ENCODE peak calls at places on chromosomes 3 and 15, in eight cellular contexts. C is naive thymus-derived CD4-positive, alpha-beta T cell; S is foreskin keratinocyte; F is Right ventricle myocardium superior; A is stimulated activated naive B cell treated with anti-CD40 and anti-IgM and Interleukin-4, amounts not matched to agents 10 μg/mL and 1 μg/mL and 100 μg/mL, for 72 hours; R is left ventricle myocardium superior; B is aorta; O is Right ventricle myocardium inferior. E is an unnamed sample.

GRCh38 chr3:13581485-13582365 is 32.8 kb downstream of the FBLN2 start:
- ATAC-seq in C (no peak), S (no peak), F (peak), A (no peak), R (peak), B (no peak), O (peak), E (no peak)

GRCh38 chr3:52195823-52196331 is 2.1 kb upstream of the ALAS1 start:
- ATAC-seq in C (no peak), S (no peak), F (peak), A (no peak), R (peak), B (peak), O (peak), E (no peak)

GRCh38 chr3:45145223-45145622 is 955 bp downstream of the CDCP1 start:
- ATAC-seq in C (no peak), S (peak), F (no peak), A (no peak), R (no peak), B (no peak), O (no peak), E (no peak)

GRCh38 chr15:43735402-43735801 is 10.8 kb upstream of the PDIA3 start:
- ATAC-seq in C (no peak), S (no peak), F (no peak), A (no peak), R (no peak), B (no peak), O (no peak), E (peak)

GRCh38 chr15:32029409-32029861 is 880 bp upstream of the CHRNA7 start:
- ATAC-seq in C (peak), S (peak), F (peak), A (no peak), R (peak), B (peak), O (peak), E (no peak)

GRCh38 chr3:31241533-31241932 is 291.2 kb upstream of the STT3B start:
- ATAC-seq in C (no peak), S (no peak), F (no peak), A (peak), R (no peak), B (no peak), O (no peak), E (no peak)

GRCh38 chr3:56890448-56891083 is 88.8 kb upstream of the ARHGEF3 start:
- ATAC-seq in C (peak), S (no peak), F (no peak), A (no peak), R (no peak), B (no peak), O (no peak), E (no peak)

GRCh38 chr15:39511000-39511914 is 69.6 kb upstream of the THBS1 start:
- ATAC-seq in C (no peak), S (peak), F (peak), A (no peak), R (peak), B (peak), O (peak), E (no peak)

GRCh38 chr3:66272016-66272415 is 51.2 kb downstream of the SLC25A26 start:
- ATAC-seq in C (no peak), S (no peak), F (no peak), A (no peak), R (no peak), B (no peak), O (no peak), E (no peak)

GRCh38 chr3:177338697-177339219 is 141.5 kb upstream of the TBL1XR1 start:
- ATAC-seq in C (peak), S (no peak), F (peak), A (no peak), R (peak), B (peak), O (peak), E (peak)

GRCh38 chr3:45958333-45958791 is 15.1 kb downstream of the CXCR6 start:
- ATAC-seq in C (no peak), S (no peak), F (peak), A (no peak), R (peak), B (no peak), O (peak), E (no peak)

GRCh38 chr15:86066174-86066829 is 13.4 kb upstream of the AGBL1 start:
- ATAC-seq in C (no peak), S (no peak), F (no peak), A (no peak), R (no peak), B (no peak), O (no peak), E (no peak)

GRCh38 chr15:59622289-59622688 is 10.7 kb downstream of the GCNT3 start:
- ATAC-seq in C (no peak), S (peak), F (no peak), A (peak), R (no peak), B (no peak), O (no peak), E (peak)

GRCh38 chr15:33148129-33148850 is 46.2 kb downstream of the FMN1 start:
- ATAC-seq in C (peak), S (no peak), F (no peak), A (no peak), R (no peak), B (no peak), O (no peak), E (peak)

GRCh38 chr3:160553829-160554228 is 11.5 kb downstream of the KPNA4 start:
- ATAC-seq in C (no peak), S (no peak), F (no peak), A (no peak), R (no peak), B (no peak), O (no peak), E (no peak)

GRCh38 chr3:180855364-180855763 is 57.1 kb upstream of the FXR1 start:
- ATAC-seq in C (no peak), S (no peak), F (no peak), A (no peak), R (no peak), B (no peak), O (no peak), E (no peak)

GRCh38 chr3:81758275-81758674 is 3.2 kb downstream of the GBE1 start:
- ATAC-seq in C (no peak), S (no peak), F (no peak), A (no peak), R (no peak), B (no peak), O (no peak), E (no peak)

GRCh38 chr3:193262707-193263106 is 21.7 kb downstream of the PLAAT1 start:
- ATAC-seq in C (no peak), S (no peak), F (no peak), A (no peak), R (no peak), B (no peak), O (no peak), E (no peak)

GRCh38 chr3:133264920-133265319 is 134.9 kb upstream of the BFSP2 start:
- ATAC-seq in C (no peak), S (no peak), F (no peak), A (no peak), R (no peak), B (no peak), O (no peak), E (no peak)

GRCh38 chr3:146498002-146498736 is 28.8 kb upstream of the PLSCR2 start:
- ATAC-seq in C (peak), S (no peak), F (no peak), A (no peak), R (no peak), B (no peak), O (no peak), E (no peak)

GRCh38 chr15:40054746-40055575 is 16.0 kb upstream of the SRP14 start:
- ATAC-seq in C (peak), S (peak), F (peak), A (peak), R (peak), B (no peak), O (peak), E (peak)

GRCh38 chr3:71317749-71318458 is 265.6 kb downstream of the FOXP1 start:
- ATAC-seq in C (no peak), S (no peak), F (no peak), A (peak), R (no peak), B (no peak), O (no peak), E (no peak)

GRCh38 chr15:74179101-74179841 is 5.8 kb downstream of the ISLR start:
- ATAC-seq in C (no peak), S (no peak), F (peak), A (no peak), R (peak), B (peak), O (peak), E (no peak)

GRCh38 chr3:194537732-194538247 is 51.0 kb upstream of the ATP13A3 start:
- ATAC-seq in C (no peak), S (peak), F (peak), A (no peak), R (peak), B (peak), O (peak), E (no peak)

GRCh38 chr3:183266454-183266853 is 13.4 kb downstream of the B3GNT5 start:
- ATAC-seq in C (no peak), S (no peak), F (no peak), A (no peak), R (no peak), B (no peak), O (no peak), E (no peak)

E was measured in stimulated activated memory B cell treated with anti-CD40 and anti-IgM and Interleukin-4, amounts not matched to agents 10 μg/mL and 1 μg/mL and 100 μg/mL, for 72 hours.